ENCODE peak calls at places on chromosomes 4 and X, in seven cellular contexts. One of them, this sample, is unnamed.

GRCh38 chrX:11386001-11386523 is 92.8 kb downstream of the AMELX start:
- DNase-seq in IMR-90: peak
- DNase-seq in trophoblast cell: peak
- DNase-seq in H1: no peak
- DNase-seq in neuronal stem cell: no peak
- DNase-seq in H9: no peak
- DNase-seq in mesendoderm: no peak
- DNase-seq in this sample: peak

GRCh38 chr4:16897991-16898827 is at the start of gene LDB2:
- DNase-seq in mesendoderm: peak
- DNase-seq in H1: peak
- DNase-seq in trophoblast cell: no peak
- DNase-seq in neuronal stem cell: peak
- DNase-seq in IMR-90: peak
- DNase-seq in H9: peak
- DNase-seq in this sample: peak

GRCh38 chrX:25180242-25180641 is 164.5 kb upstream of the ARX start:
- DNase-seq in H1: no peak
- DNase-seq in IMR-90: no peak
- DNase-seq in trophoblast cell: no peak
- DNase-seq in H9: no peak
- DNase-seq in mesendoderm: no peak
- DNase-seq in neuronal stem cell: no peak
- DNase-seq in this sample: no peak

GRCh38 chrX:119425050-119425449 is 25.9 kb downstream of the SLC25A43 start:
- DNase-seq in H1: no peak
- DNase-seq in IMR-90: no peak
- DNase-seq in mesendoderm: no peak
- DNase-seq in trophoblast cell: no peak
- DNase-seq in H9: no peak
- DNase-seq in neuronal stem cell: no peak
- DNase-seq in this sample: no peak

GRCh38 chrX:53882331-53882730 is 161.9 kb downstream of the PHF8 start:
- DNase-seq in IMR-90: peak
- DNase-seq in trophoblast cell: peak
- DNase-seq in H9: no peak
- DNase-seq in neuronal stem cell: no peak
- DNase-seq in H1: no peak
- DNase-seq in mesendoderm: peak
- DNase-seq in this sample: peak

GRCh38 chr4:153465922-153466636 is at the start of gene TMEM131L:
- DNase-seq in mesendoderm: peak
- DNase-seq in H9: peak
- DNase-seq in H1: peak
- DNase-seq in neuronal stem cell: peak
- DNase-seq in trophoblast cell: peak
- DNase-seq in IMR-90: peak
- DNase-seq in this sample: peak

GRCh38 chr4:85402371-85402770 is 72.6 kb upstream of the ARHGAP24 start:
- DNase-seq in neuronal stem cell: no peak
- DNase-seq in H1: no peak
- DNase-seq in trophoblast cell: peak
- DNase-seq in IMR-90: peak
- DNase-seq in H9: no peak
- DNase-seq in mesendoderm: no peak
- DNase-seq in this sample: peak

GRCh38 chr4:150314031-150314430 is 235.8 kb downstream of the DCLK2 start:
- DNase-seq in trophoblast cell: no peak
- DNase-seq in neuronal stem cell: no peak
- DNase-seq in H9: no peak
- DNase-seq in mesendoderm: no peak
- DNase-seq in IMR-90: no peak
- DNase-seq in H1: no peak
- DNase-seq in this sample: no peak

GRCh38 chr4:8188743-8189550 is 10.1 kb upstream of the SH3TC1 start:
- DNase-seq in IMR-90: no peak
- DNase-seq in H1: no peak
- DNase-seq in neuronal stem cell: no peak
- DNase-seq in trophoblast cell: no peak
- DNase-seq in H9: no peak
- DNase-seq in mesendoderm: no peak
- DNase-seq in this sample: no peak

GRCh38 chr4:138636791-138637190 is 378.8 kb upstream of the NOCT start:
- DNase-seq in neuronal stem cell: no peak
- DNase-seq in IMR-90: no peak
- DNase-seq in trophoblast cell: no peak
- DNase-seq in H9: no peak
- DNase-seq in H1: no peak
- DNase-seq in mesendoderm: no peak
- DNase-seq in this sample: no peak

GRCh38 chr4:142156246-142156645 is 519.9 kb downstream of the IL15 start:
- DNase-seq in neuronal stem cell: no peak
- DNase-seq in mesendoderm: no peak
- DNase-seq in H1: no peak
- DNase-seq in trophoblast cell: no peak
- DNase-seq in H9: no peak
- DNase-seq in IMR-90: no peak
- DNase-seq in this sample: no peak

GRCh38 chr4:147901388-147901787 is 169.5 kb downstream of the ARHGAP10 start:
- DNase-seq in neuronal stem cell: no peak
- DNase-seq in mesendoderm: no peak
- DNase-seq in H9: no peak
- DNase-seq in trophoblast cell: no peak
- DNase-seq in IMR-90: peak
- DNase-seq in H1: no peak
- DNase-seq in this sample: peak

GRCh38 chrX:56066016-56066415 is 166.1 kb upstream of the KLF8 start:
- DNase-seq in H9: no peak
- DNase-seq in trophoblast cell: no peak
- DNase-seq in H1: no peak
- DNase-seq in IMR-90: no peak
- DNase-seq in mesendoderm: no peak
- DNase-seq in neuronal stem cell: no peak
- DNase-seq in this sample: no peak

GRCh38 chrX:119194631-119195030 is 41.5 kb upstream of the PGRMC1 start:
- DNase-seq in neuronal stem cell: no peak
- DNase-seq in H1: no peak
- DNase-seq in mesendoderm: peak
- DNase-seq in trophoblast cell: no peak
- DNase-seq in H9: no peak
- DNase-seq in IMR-90: no peak
- DNase-seq in this sample: peak

GRCh38 chr4:61195064-61195463 is 5.1 kb upstream of the ADGRL3 start:
- DNase-seq in neuronal stem cell: no peak
- DNase-seq in trophoblast cell: no peak
- DNase-seq in mesendoderm: no peak
- DNase-seq in H9: no peak
- DNase-seq in IMR-90: no peak
- DNase-seq in H1: no peak
- DNase-seq in this sample: peak

GRCh38 chr4:25903905-25904747 is 9.9 kb upstream of the SMIM20 start:
- DNase-seq in H9: no peak
- DNase-seq in IMR-90: no peak
- DNase-seq in neuronal stem cell: no peak
- DNase-seq in trophoblast cell: no peak
- DNase-seq in H1: no peak
- DNase-seq in mesendoderm: no peak
- DNase-seq in this sample: no peak

DNA sequence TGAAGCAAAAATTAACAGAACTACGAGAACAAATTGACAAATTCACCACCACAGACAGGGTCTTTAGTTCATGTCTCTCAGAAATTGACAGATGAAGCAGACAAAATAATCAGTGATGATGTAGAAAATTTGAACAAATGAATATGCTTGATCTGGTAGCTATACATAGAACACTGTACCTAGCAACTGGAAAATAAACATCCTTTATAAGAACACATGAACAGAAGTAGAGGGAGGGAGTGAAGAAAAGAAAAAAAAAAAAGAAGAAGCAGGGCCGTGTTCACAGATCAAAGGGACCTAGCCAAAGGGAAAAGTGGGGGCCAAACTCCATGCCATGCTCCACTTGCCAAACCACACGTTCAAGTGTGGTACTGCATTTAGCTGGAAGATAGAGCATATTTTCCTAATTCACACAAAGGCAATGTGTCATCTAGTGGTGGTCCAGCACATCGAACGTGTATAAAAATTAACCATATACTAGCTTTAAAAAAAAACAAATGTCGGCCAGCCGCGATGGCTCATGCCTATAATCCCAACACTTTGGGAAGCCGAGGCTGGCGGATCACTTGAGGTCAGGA is 5.6 kb upstream of the THOC2 start:
- DNase-seq in H9: no peak
- DNase-seq in neuronal stem cell: no peak
- DNase-seq in trophoblast cell: no peak
- DNase-seq in H1: no peak
- DNase-seq in mesendoderm: no peak
- DNase-seq in IMR-90: no peak
- DNase-seq in this sample: no peak
- H3K4ac ChIP-seq in H9: no peak
- H3K4ac ChIP-seq in neuronal stem cell: no peak
- H3K4ac ChIP-seq in trophoblast cell: no peak
- H3K4ac ChIP-seq in H1: no peak
- H3K4ac ChIP-seq in mesendoderm: no peak
- H3K4ac ChIP-seq in IMR-90: no peak
- H3K4ac ChIP-seq in this sample: no peak

GRCh38 chrX:20606831-20607230 is 340.1 kb upstream of the RPS6KA3 start:
- DNase-seq in H1: no peak
- DNase-seq in mesendoderm: no peak
- DNase-seq in H9: no peak
- DNase-seq in trophoblast cell: no peak
- DNase-seq in neuronal stem cell: no peak
- DNase-seq in IMR-90: no peak
- DNase-seq in this sample: no peak

DNA sequence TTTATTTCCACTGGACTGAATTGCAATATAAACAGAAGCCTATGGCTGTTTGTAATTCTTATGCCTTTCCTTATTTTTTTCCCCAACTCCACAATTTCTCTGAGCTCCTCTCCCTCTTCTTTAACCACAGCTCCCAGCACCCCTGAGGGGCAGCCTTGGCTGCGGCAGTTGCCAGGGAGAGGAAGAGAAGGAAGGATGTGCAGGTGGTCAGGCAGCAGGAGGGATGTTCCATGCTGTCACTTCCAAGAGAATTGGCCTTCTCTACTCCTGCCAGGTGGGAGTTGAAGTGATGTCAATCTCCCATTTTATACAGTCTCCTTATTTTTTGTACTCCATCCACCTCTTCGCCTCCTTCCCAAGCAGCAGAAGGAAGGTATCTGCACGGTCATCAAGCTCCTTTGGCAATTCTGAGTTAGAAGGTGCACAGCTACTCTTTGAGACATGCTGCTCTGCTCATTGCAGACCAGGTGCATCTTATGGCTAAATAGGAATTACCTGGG is 343.3 kb upstream of the RPS6KA3 start:
- DNase-seq in IMR-90: no peak
- DNase-seq in H9: no peak
- DNase-seq in trophoblast cell: no peak
- DNase-seq in H1: no peak
- DNase-seq in neuronal stem cell: no peak
- DNase-seq in mesendoderm: no peak
- DNase-seq in this sample: no peak
- H3K9ac ChIP-seq in IMR-90: no peak
- H3K9ac ChIP-seq in H9: no peak
- H3K9ac ChIP-seq in trophoblast cell: no peak
- H3K9ac ChIP-seq in H1: no peak
- H3K9ac ChIP-seq in neuronal stem cell: no peak
- H3K9ac ChIP-seq in mesendoderm: no peak
- H3K9ac ChIP-seq in this sample: no peak

GRCh38 chrX:1496076-1496475 is 40.9 kb downstream of the P2RY8 start:
- DNase-seq in neuronal stem cell: no peak
- DNase-seq in H1: no peak
- DNase-seq in trophoblast cell: no peak
- DNase-seq in mesendoderm: no peak
- DNase-seq in H9: no peak
- DNase-seq in IMR-90: no peak
- DNase-seq in this sample: no peak

GRCh38 chrX:1491851-1492349 is 39.2 kb upstream of the ASMTL start:
- DNase-seq in neuronal stem cell: peak
- DNase-seq in H1: peak
- DNase-seq in mesendoderm: peak
- DNase-seq in H9: peak
- DNase-seq in trophoblast cell: no peak
- DNase-seq in IMR-90: no peak
- DNase-seq in this sample: no peak

GRCh38 chrX:1493877-1494510 is 41.3 kb upstream of the ASMTL start:
- DNase-seq in H1: peak
- DNase-seq in trophoblast cell: no peak
- DNase-seq in neuronal stem cell: no peak
- DNase-seq in H9: peak
- DNase-seq in IMR-90: no peak
- DNase-seq in mesendoderm: no peak
- DNase-seq in this sample: no peak

GRCh38 chrX:1492421-1493012 is 39.8 kb upstream of the ASMTL start:
- DNase-seq in trophoblast cell: no peak
- DNase-seq in IMR-90: no peak
- DNase-seq in H9: no peak
- DNase-seq in neuronal stem cell: no peak
- DNase-seq in H1: no peak
- DNase-seq in mesendoderm: no peak
- DNase-seq in this sample: no peak

DNA sequence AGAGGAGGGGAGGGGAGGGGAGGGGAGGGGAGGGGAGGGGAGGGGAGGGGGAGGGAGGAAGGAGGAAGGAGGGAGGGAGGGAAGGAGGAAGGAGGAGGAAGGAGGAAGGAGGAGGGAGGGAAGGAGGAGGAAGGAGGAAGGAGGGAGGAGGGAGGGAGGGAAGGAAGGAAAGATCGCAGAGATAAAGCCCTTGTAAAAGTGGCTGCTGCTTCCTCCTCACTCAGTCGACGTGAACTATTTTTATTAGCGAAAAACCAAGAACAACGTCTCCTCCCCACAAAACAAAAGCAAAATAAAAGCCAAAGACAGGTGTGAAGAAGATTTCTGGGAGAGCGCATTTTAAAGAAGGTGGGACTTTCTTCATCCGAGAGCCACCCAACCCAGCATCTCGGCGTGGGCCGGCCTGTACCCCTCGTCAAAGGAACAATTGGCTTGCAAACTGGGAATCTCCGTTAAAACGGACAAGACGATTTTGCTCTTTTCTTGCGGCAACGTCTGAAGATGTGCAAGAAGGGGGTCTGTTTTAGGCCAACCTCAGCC is 40.7 kb upstream of the ASMTL start:
- DNase-seq in IMR-90: no peak
- DNase-seq in H1: no peak
- DNase-seq in trophoblast cell: no peak
- DNase-seq in neuronal stem cell: no peak
- DNase-seq in H9: no peak
- DNase-seq in mesendoderm: no peak
- DNase-seq in this sample: no peak
- H3K4ac ChIP-seq in IMR-90: no peak
- H3K4ac ChIP-seq in H1: no peak
- H3K4ac ChIP-seq in trophoblast cell: no peak
- H3K4ac ChIP-seq in neuronal stem cell: no peak
- H3K4ac ChIP-seq in H9: no peak
- H3K4ac ChIP-seq in mesendoderm: no peak
- H3K4ac ChIP-seq in this sample: no peak

GRCh38 chrX:46587158-46587557 is 13.6 kb downstream of the CHST7 start:
- DNase-seq in mesendoderm: peak
- DNase-seq in neuronal stem cell: no peak
- DNase-seq in trophoblast cell: no peak
- DNase-seq in H9: no peak
- DNase-seq in H1: no peak
- DNase-seq in IMR-90: peak
- DNase-seq in this sample: peak
- H3K9ac ChIP-seq in mesendoderm: no peak
- H3K9ac ChIP-seq in neuronal stem cell: no peak
- H3K9ac ChIP-seq in trophoblast cell: no peak
- H3K9ac ChIP-seq in H9: no peak
- H3K9ac ChIP-seq in H1: no peak
- H3K9ac ChIP-seq in IMR-90: no peak
- H3K9ac ChIP-seq in this sample: peak

This sample was measured in mesenchymal stem cell.